ENCODE peak calls at places on chromosomes 2 and 18, in four cellular contexts. Q is IMR-90; J is lower lobe of right lung; I is CD8-positive, alpha-beta T cell. A is an unnamed sample.

GRCh38 chr2:219369447-219369861 is 18.3 kb downstream of the DNPEP start:
- DNase-seq in Q (peak), J (peak), I (no peak), A (no peak)

GRCh38 chr2:215461836-215462532 is 26.1 kb upstream of the FN1 start:
- DNase-seq in Q (peak), J (no peak), I (no peak), A (no peak)

GRCh38 chr2:106745468-106745867 is 140.5 kb downstream of the ST6GAL2 start:
- DNase-seq in Q (no peak), J (no peak), I (no peak), A (no peak)

GRCh38 chr2:233974530-233975071 is 57.4 kb downstream of the TRPM8 start:
- DNase-seq in Q (peak), J (no peak), I (no peak), A (peak)

GRCh38 chr2:224142397-224143312 is 103.6 kb upstream of the SERPINE2 start:
- DNase-seq in Q (peak), J (no peak), I (no peak), A (no peak)

GRCh38 chr2:213119061-213119809 is 32.2 kb downstream of the IKZF2 start:
- DNase-seq in Q (peak), J (no peak), I (no peak), A (no peak)

GRCh38 chr2:76998713-76999112 is 523.5 kb downstream of the LRRTM4 start:
- DNase-seq in Q (no peak), J (no peak), I (no peak), A (no peak)

GRCh38 chr2:235034270-235035135 is 82.7 kb downstream of the SH3BP4 start:
- DNase-seq in Q (no peak), J (no peak), I (no peak), A (no peak)

GRCh38 chr2:118386636-118387302 is 298.5 kb downstream of the INSIG2 start:
- DNase-seq in Q (peak), J (no peak), I (no peak), A (no peak)

GRCh38 chr2:191688934-191689695 is 11.2 kb downstream of the NABP1 start:
- DNase-seq in Q (peak), J (no peak), I (no peak), A (no peak)

GRCh38 chr18:36829362-36830140 is 624 bp downstream of the KIAA1328 start:
- DNase-seq in Q (peak), J (no peak), I (no peak), A (peak)

GRCh38 chr2:68709421-68709911 is 25.1 kb upstream of the ARHGAP25 start:
- DNase-seq in Q (peak), J (no peak), I (no peak), A (no peak)
- H3K4me3 ChIP-seq in Q (no peak), J (no peak), I (no peak), A (no peak)

DNA sequence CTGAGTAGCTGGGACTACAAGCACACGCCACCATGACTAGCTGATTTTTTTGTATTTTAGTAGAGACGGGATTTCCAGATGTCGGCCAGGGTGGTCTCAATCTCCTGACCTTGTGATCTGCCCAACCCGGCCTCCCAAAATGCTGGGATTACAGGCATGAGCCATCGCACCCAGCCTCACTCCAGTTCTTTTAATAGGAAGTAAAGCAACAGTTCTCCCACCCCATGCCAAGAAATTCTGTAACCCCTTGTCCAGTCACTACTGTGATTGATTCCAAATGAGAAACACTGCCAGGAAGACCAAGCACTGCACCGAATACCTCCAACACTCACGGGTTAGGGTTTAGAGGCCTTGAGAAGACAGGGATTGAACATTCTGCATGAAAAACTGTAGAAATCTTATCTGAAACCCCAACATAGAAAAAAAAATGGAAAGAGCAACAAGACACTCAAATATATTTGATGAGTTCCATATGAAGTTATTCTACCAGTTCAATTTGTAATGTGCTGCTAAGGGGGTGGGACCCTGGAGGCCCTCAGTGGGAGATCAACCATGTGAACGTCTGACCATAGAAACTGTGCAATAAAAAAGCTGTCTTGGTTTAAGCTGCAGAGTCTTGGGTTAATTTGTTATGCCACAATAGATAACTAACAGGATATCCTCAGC is 48.2 kb upstream of the BIN1 start:
- DNase-seq in Q (peak), J (no peak), I (no peak), A (no peak)
- H3K27ac ChIP-seq in Q (peak), J (no peak), I (no peak), A (no peak)

GRCh38 chr2:99692785-99693184 is 203.0 kb upstream of the REV1 start:
- DNase-seq in Q (no peak), J (no peak), I (no peak), A (no peak)
- TF ChIP-seq CTCF in Q (no peak), J (no peak), I (no peak), A (no peak)

GRCh38 chr2:189072036-189072435 is 97.9 kb downstream of the COL3A1 start:
- DNase-seq in Q (no peak), J (no peak), I (no peak), A (no peak)
- H3K4me3 ChIP-seq in Q (no peak), J (no peak), I (no peak), A (no peak)

GRCh38 chr18:7950380-7951143 is 383.4 kb downstream of the PTPRM start:
- DNase-seq in Q (peak), J (no peak), I (no peak), A (no peak)
- H3K27ac ChIP-seq in Q (no peak), J (no peak), I (no peak), A (no peak)

A was measured in dorsolateral prefrontal cortex.